ENCODE peak calls at places on chromosomes 13 and 19, in four cellular contexts. V is ascending aorta, L is suprapubic skin, D is mesothelial cell of epicardium. K is an unnamed sample.

GRCh38 chr19:1450735-1451669 is 1.1 kb downstream of the APC2 start:
- DNase-seq in V (no peak), L (no peak), D (no peak), K (no peak)

GRCh38 chr19:19866599-19867248 is 1.0 kb downstream of the ZNF253 start:
- DNase-seq in V (no peak), L (no peak), D (no peak), K (peak; percentile 58)

GRCh38 chr19:34155686-34156085 is 16.6 kb upstream of the LSM14A start:
- DNase-seq in V (no peak), L (no peak), D (no peak), K (no peak)

GRCh38 chr13:102610296-102610895 is 13.6 kb downstream of the TPP2 start:
- DNase-seq in V (no peak), L (no peak), D (no peak), K (no peak)

GRCh38 chr13:27403252-27403678 is 21.2 kb upstream of the GTF3A start:
- DNase-seq in V (no peak), L (no peak), D (no peak), K (no peak)

GRCh38 chr19:30340724-30341595 is 31.2 kb upstream of the ZNF536 start:
- DNase-seq in V (no peak), L (no peak), D (no peak), K (no peak)

GRCh38 chr13:97696921-97697320 is 256.6 kb upstream of the IPO5 start:
- DNase-seq in V (no peak), L (no peak), D (no peak), K (no peak)

GRCh38 chr13:91369432-91369831 is 21.9 kb downstream of the MIR17HG start:
- DNase-seq in V (no peak), L (no peak), D (no peak), K (no peak)

GRCh38 chr19:1214299-1214861 is 8.8 kb downstream of the STK11 start:
- DNase-seq in V (no peak), L (no peak), D (no peak), K (no peak)

DNA sequence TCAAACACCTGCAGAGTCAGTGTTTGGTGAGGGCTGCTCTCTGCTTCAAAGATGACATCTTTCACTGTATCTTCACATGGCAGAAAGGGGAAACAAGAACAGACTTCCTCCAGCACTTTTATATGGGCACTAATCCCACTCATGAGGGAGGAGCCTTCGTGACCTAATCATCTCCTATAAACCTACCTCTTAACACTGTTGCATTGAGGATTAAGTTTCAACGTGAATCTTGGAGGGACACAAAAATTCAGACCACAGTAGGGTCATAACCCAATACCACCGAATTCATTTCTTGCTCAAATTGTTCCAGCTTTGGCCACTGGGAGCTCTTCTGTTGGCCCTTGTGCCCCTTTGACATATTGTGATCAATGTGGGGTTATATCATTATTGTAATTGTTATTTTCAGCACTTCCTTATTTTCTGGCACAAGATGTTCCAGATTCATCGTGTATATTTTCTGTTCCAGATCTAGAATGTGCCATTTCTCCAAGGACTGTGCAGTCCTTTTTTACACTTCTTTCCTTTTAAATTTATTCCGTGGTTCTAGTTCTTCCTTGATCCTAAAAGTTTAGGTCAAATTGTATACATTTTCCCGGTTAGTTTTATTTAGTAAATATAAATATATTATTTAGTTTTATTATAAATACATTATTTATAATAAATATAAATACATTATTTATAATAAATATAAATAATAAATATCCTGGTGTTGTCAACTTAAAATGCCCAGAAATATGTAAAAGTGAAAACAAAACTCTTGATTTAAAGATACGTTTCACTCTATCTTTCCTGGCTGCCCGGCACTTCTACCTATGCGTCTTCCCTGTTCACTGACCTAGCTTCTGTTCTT is 35.5 kb upstream of the IGFL4 start:
- DNase-seq in V (no peak), L (no peak), D (no peak), K (no peak)
- TF ChIP-seq CTCF in V (no peak), L (no peak), D (peak; percentile 27), K (no peak)

GRCh38 chr19:6425732-6426686 is 1.4 kb upstream of the KHSRP start:
- DNase-seq in V (no peak), L (no peak), D (no peak), K (no peak)

GRCh38 chr19:6424190-6424938 is at the start of gene KHSRP:
- DNase-seq in V (no peak), L (no peak), D (no peak), K (no peak)

GRCh38 chr19:6423499-6424189 is 967 bp downstream of the KHSRP start:
- DNase-seq in V (no peak), L (no peak), D (no peak), K (peak; percentile 57)

GRCh38 chr19:6427131-6427530 is 2.5 kb upstream of the KHSRP start:
- DNase-seq in V (no peak), L (no peak), D (no peak), K (no peak)

DNA sequence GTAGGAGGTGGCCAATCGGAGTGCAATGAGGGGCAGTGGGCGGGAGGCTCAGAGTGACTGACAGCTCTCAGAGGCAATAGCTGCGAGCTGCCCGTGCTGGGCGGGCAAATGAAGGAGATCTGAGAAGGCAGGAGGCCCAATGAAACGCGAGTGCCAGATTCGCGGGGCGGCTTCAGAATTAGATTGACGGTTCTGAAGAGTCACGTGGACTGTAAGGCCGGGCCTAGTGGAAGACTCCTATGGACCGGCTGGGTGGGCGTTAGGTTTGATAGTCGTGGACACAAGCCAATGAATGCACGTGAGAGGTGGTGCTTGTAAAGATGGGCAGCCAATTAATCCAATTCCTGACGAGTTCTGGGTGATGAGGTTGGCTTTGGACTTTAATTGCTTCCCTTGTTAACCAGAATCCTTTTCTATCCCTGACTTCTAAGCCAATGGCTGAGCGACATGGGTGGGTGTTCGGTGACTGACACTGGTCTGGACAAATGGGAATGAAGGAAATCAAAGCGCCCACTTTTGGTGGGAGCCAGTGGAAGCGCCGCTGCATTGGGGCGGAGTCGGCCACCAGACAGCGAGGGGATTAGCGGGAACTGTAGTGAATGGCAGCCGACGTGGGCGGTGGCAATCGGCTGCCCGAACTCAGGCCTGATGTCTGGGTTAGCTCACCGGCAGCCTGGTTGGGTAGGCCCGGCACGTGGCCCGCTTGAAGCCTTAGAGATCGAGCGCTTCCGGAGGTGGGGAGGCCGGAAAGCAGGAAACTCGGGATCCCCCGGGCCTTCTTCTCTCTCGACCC is 524 bp upstream of the KHSRP start:
- DNase-seq in V (peak; percentile 100), L (peak; percentile 100), D (peak; percentile 98), K (peak; percentile 99)
- TF ChIP-seq CTCF in V (no peak), L (no peak), D (no peak), K (peak; percentile 2)

GRCh38 chr13:56189439-56189838 is 951.3 kb upstream of the PRR20A start:
- DNase-seq in V (no peak), L (no peak), D (no peak), K (no peak)

GRCh38 chr13:56189978-56190377 is 950.7 kb upstream of the PRR20A start:
- DNase-seq in V (no peak), L (no peak), D (no peak), K (no peak)

GRCh38 chr13:56182598-56182997 is 958.1 kb upstream of the PRR20A start:
- DNase-seq in V (no peak), L (no peak), D (no peak), K (no peak)

DNA sequence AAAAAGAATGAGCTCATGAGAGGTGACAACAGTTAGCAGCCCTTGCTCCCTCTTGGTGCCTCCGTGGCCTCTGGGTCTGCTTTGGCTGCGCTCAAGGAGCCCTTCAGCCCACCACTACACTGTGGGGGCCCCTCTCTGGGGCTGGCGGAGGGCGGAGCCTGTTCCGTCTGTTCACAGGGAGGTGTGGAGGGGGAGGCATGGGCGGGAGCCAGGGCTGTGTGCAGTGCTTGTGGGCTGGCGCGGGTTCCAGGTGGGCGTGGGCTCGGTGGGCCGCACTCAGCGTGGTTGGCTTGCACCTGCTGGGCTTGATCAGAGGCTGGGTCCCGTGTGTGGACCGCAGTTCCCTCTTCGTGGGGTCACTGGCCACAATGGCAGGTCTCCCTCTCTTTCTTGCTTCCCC is 953.4 kb upstream of the PRR20A start:
- DNase-seq in V (no peak), L (peak; percentile 38), D (no peak), K (no peak)
- TF ChIP-seq CTCF in V (no peak), L (no peak), D (no peak), K (no peak)

GRCh38 chr13:25469179-25469545 is 97.4 kb downstream of the ATP8A2 start:
- DNase-seq in V (no peak), L (no peak), D (no peak), K (no peak)

GRCh38 chr13:25468330-25469178 is 96.8 kb downstream of the ATP8A2 start:
- DNase-seq in V (no peak), L (no peak), D (peak; percentile 75), K (peak; percentile 31)

GRCh38 chr13:25462301-25463125 is 90.7 kb downstream of the ATP8A2 start:
- DNase-seq in V (no peak), L (no peak), D (no peak), K (no peak)

GRCh38 chr13:25463496-25463895 is 91.7 kb downstream of the ATP8A2 start:
- DNase-seq in V (no peak), L (no peak), D (no peak), K (no peak)

GRCh38 chr13:25466880-25467279 is 95.1 kb downstream of the ATP8A2 start:
- DNase-seq in V (no peak), L (no peak), D (no peak), K (no peak)
- TF ChIP-seq CTCF in V (no peak), L (no peak), D (no peak), K (no peak)

DNA sequence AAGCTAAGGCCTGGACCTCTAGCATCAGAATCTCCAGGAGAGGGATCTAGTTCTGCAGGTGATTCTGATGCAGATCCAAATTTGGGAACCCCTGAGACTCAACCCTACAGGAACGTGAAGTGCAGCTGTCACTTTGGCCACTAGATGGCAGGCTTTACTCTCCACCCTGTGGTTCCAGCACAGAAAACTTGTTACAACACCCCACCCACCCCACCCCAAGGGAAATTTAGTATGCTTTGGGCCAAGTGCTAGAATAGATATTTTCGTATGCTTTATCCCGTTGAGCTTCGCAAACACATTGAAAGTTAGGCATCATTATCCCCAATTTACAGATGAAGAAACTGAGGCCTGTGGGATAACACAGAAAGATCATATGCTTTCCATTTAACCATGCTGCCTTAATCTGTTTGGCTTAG is 232.0 kb downstream of the B3GLCT start:
- DNase-seq in V (no peak), L (peak; percentile 67), D (peak; percentile 54), K (peak; percentile 31)
- TF ChIP-seq CTCF in V (no peak), L (no peak), D (peak; percentile 88), K (peak; percentile 87)